ENCODE peak calls at places on chromosomes 6 and 20, in six cellular contexts. T is GF-D8; C is NCI-H1092; B is activated B cell treated with CpG ODN at 0.5 μM for 24 hours; Z is stimulated activated CD4-positive, alpha-beta T cell treated with anti-CD3 and anti-CD28 coated beads, Interleukin-4, amount 100 ng/mL, for 48 hours; V is GM04504. E is an unnamed sample.

GRCh38 chr6:72746276-72746675 is 124.4 kb downstream of the KCNQ5 start:
- DNase-seq in B (no peak), T (no peak), V (no peak), C (no peak), Z (no peak), E (no peak)

GRCh38 chr6:3745566-3746118 is 5.9 kb downstream of the PXDC1 start:
- DNase-seq in C (no peak), V (no peak), Z (no peak), B (no peak), T (no peak), E (no peak)

GRCh38 chr20:20267685-20268429 is 100.0 kb upstream of the INSM1 start:
- DNase-seq in V (no peak), B (no peak), C (no peak), Z (no peak), T (no peak), E (no peak)

GRCh38 chr20:10788877-10789276 is 115.1 kb upstream of the JAG1 start:
- DNase-seq in T (no peak), V (no peak), C (no peak), B (no peak), Z (no peak), E (no peak)

GRCh38 chr6:36752187-36752885 is 54.7 kb downstream of the RAB44 start:
- DNase-seq in Z (no peak), T (no peak), B (no peak), C (no peak), V (no peak), E (no peak)

GRCh38 chr6:56637640-56638039 is 5.0 kb downstream of the DST start:
- DNase-seq in C (peak), Z (no peak), B (no peak), V (peak), T (no peak), E (no peak)

GRCh38 chr6:106318061-106318460 is 7.5 kb downstream of the ATG5 start:
- DNase-seq in Z (no peak), V (no peak), T (no peak), C (no peak), B (no peak), E (no peak)

GRCh38 chr20:62364911-62365736 is 2.0 kb downstream of the LAMA5 start:
- DNase-seq in C (no peak), T (no peak), B (no peak), Z (no peak), V (no peak), E (peak)

GRCh38 chr6:11231564-11232176 is 798 bp downstream of the NEDD9 start:
- DNase-seq in T (no peak), Z (no peak), B (no peak), C (no peak), V (peak), E (no peak)

GRCh38 chr6:135488023-135488422 is 9.5 kb downstream of the AHI1 start:
- DNase-seq in Z (no peak), T (no peak), V (peak), C (no peak), B (no peak), E (no peak)

GRCh38 chr6:63882208-63882607 is 246.6 kb downstream of the PHF3 start:
- DNase-seq in Z (no peak), B (no peak), T (no peak), C (no peak), V (no peak), E (no peak)

GRCh38 chr20:31705598-31706597 is 16.8 kb downstream of the BCL2L1 start:
- DNase-seq in C (no peak), Z (no peak), T (no peak), V (no peak), B (no peak), E (no peak)

GRCh38 chr20:1440024-1440423 is 26.6 kb downstream of the NSFL1C start:
- DNase-seq in Z (no peak), V (no peak), T (no peak), C (no peak), B (no peak), E (no peak)

GRCh38 chr6:136959471-136959891 is 37.4 kb downstream of the SLC35D3 start:
- DNase-seq in V (no peak), B (no peak), T (no peak), Z (no peak), C (peak), E (peak)

GRCh38 chr6:144195671-144196070 is 45.4 kb downstream of the STX11 start:
- DNase-seq in Z (no peak), V (no peak), B (no peak), T (no peak), C (no peak), E (no peak)

GRCh38 chr6:7270320-7271204 is 42.4 kb downstream of the SSR1 start:
- DNase-seq in Z (no peak), B (no peak), T (no peak), C (no peak), V (no peak), E (peak)